ENCODE peak calls at places on chromosomes 7 and 10, in five cellular contexts. X, B, I, L and A are unnamed samples.

GRCh38 chr10:95250856-95251255 is 39.9 kb downstream of the PDLIM1 start:
- DNase-seq in X (no peak), B (no peak), I (no peak), L (no peak), A (no peak)

GRCh38 chr7:12031186-12031585 is 179.9 kb upstream of the TMEM106B start:
- DNase-seq in X (no peak), B (no peak), I (no peak), L (no peak), A (no peak)

GRCh38 chr7:133052826-133053225 is 29.1 kb downstream of the CHCHD3 start:
- DNase-seq in X (no peak), B (no peak), I (no peak), L (no peak), A (no peak)

GRCh38 chr10:1499344-1499957 is 237.9 kb downstream of the ADARB2 start:
- DNase-seq in X (no peak), B (no peak), I (no peak), L (no peak), A (no peak)

GRCh38 chr7:105975770-105976428 is 12.8 kb downstream of the CDHR3 start:
- DNase-seq in X (no peak), B (no peak), I (no peak), L (no peak), A (no peak)

GRCh38 chr7:158782638-158783490 is 46.4 kb downstream of the ESYT2 start:
- DNase-seq in X (no peak), B (peak), I (peak), L (no peak), A (no peak)

GRCh38 chr7:102415685-102416225 is 17.6 kb upstream of the ORAI2 start:
- DNase-seq in X (peak), B (no peak), I (peak), L (no peak), A (no peak)

GRCh38 chr7:128932862-128933821 is 4.6 kb upstream of the IRF5 start:
- DNase-seq in X (peak), B (peak), I (no peak), L (no peak), A (no peak)

GRCh38 chr10:14549496-14549895 is 218.8 kb upstream of the FRMD4A start:
- DNase-seq in X (no peak), B (peak), I (no peak), L (no peak), A (no peak)

GRCh38 chr10:35545878-35546631 is 59.1 kb upstream of the GJD4 start:
- DNase-seq in X (no peak), B (no peak), I (no peak), L (no peak), A (no peak)

GRCh38 chr7:150461520-150461919 is 11.1 kb downstream of the GIMAP8 start:
- DNase-seq in X (no peak), B (no peak), I (no peak), L (no peak), A (no peak)

GRCh38 chr7:92781117-92781720 is 55.2 kb downstream of the CDK6 start:
- DNase-seq in X (no peak), B (no peak), I (no peak), L (no peak), A (no peak)

GRCh38 chr7:86939197-86939814 is 120.1 kb downstream of the ELAPOR2 start:
- DNase-seq in X (peak), B (peak), I (no peak), L (no peak), A (peak)

GRCh38 chr10:88858493-88858892 is 6.8 kb upstream of the ANKRD22 start:
- DNase-seq in X (no peak), B (no peak), I (no peak), L (no peak), A (no peak)

GRCh38 chr10:31136386-31136785 is 104.7 kb upstream of the ZNF438 start:
- DNase-seq in X (no peak), B (no peak), I (no peak), L (no peak), A (no peak)

GRCh38 chr10:97531401-97531985 is 32.8 kb downstream of the UBTD1 start:
- DNase-seq in X (no peak), B (no peak), I (no peak), L (no peak), A (no peak)

GRCh38 chr10:34996843-34997242 is 93.3 kb downstream of the CUL2 start:
- DNase-seq in X (no peak), B (peak), I (peak), L (no peak), A (no peak)

GRCh38 chr7:33357846-33358245 is 228.5 kb downstream of the BBS9 start:
- DNase-seq in X (no peak), B (no peak), I (no peak), L (no peak), A (no peak)

GRCh38 chr10:42816917-42817316 is 34.3 kb downstream of the BMS1 start:
- DNase-seq in X (no peak), B (no peak), I (no peak), L (no peak), A (no peak)

GRCh38 chr7:139727151-139727705 is 50.6 kb downstream of the HIPK2 start:
- DNase-seq in X (no peak), B (no peak), I (no peak), L (no peak), A (no peak)

GRCh38 chr7:148883233-148884048 is 650 bp downstream of the EZH2 start:
- DNase-seq in X (peak), B (peak), I (peak), L (no peak), A (no peak)

GRCh38 chr10:121553455-121553854 is 44.8 kb downstream of the FGFR2 start:
- DNase-seq in X (no peak), B (no peak), I (no peak), L (no peak), A (no peak)

GRCh38 chr7:16753932-16754571 is 497 bp downstream of the TSPAN13 start:
- DNase-seq in X (no peak), B (no peak), I (peak), L (no peak), A (no peak)

GRCh38 chr10:90149563-90149962 is 448.2 kb downstream of the KIF20B start:
- DNase-seq in X (no peak), B (no peak), I (no peak), L (no peak), A (no peak)

GRCh38 chr10:80318742-80319141 is 29.3 kb upstream of the MAT1A start:
- DNase-seq in X (no peak), B (no peak), I (no peak), L (no peak), A (no peak)

GRCh38 chr7:34718867-34719266 is 60.8 kb downstream of the NPSR1 start:
- DNase-seq in X (peak), B (no peak), I (no peak), L (no peak), A (no peak)

GRCh38 chr10:74206727-74207126 is 55.7 kb downstream of the ADK start:
- DNase-seq in X (no peak), B (peak), I (no peak), L (no peak), A (no peak)

GRCh38 chr7:103689262-103689661 is 243.3 kb upstream of the SLC26A5 start:
- DNase-seq in X (no peak), B (no peak), I (no peak), L (no peak), A (no peak)

GRCh38 chr7:69598487-69599148 is 343 bp downstream of the AUTS2 start:
- DNase-seq in X (no peak), B (peak), I (no peak), L (no peak), A (no peak)

GRCh38 chr7:50682079-50682478 is 100.6 kb downstream of the GRB10 start:
- DNase-seq in X (no peak), B (no peak), I (no peak), L (no peak), A (no peak)

GRCh38 chr7:142418316-142418715 is 160.5 kb upstream of the PRSS58 start:
- DNase-seq in X (no peak), B (no peak), I (no peak), L (no peak), A (no peak)

GRCh38 chr10:94409016-94409657 is 6.8 kb downstream of the TBC1D12 start:
- DNase-seq in X (no peak), B (no peak), I (no peak), L (no peak), A (no peak)

GRCh38 chr10:44906476-44906875 is 4.7 kb upstream of the TMEM72 start:
- DNase-seq in X (no peak), B (no peak), I (no peak), L (no peak), A (no peak)

GRCh38 chr10:31780717-31781116 is 147.9 kb downstream of the ARHGAP12 start:
- DNase-seq in X (no peak), B (no peak), I (no peak), L (no peak), A (no peak)

GRCh38 chr7:96161897-96162296 is 160.0 kb downstream of the SLC25A13 start:
- DNase-seq in X (no peak), B (no peak), I (no peak), L (no peak), A (no peak)

GRCh38 chr10:49285232-49285631 is 13.7 kb upstream of the C10orf71 start:
- DNase-seq in X (no peak), B (peak), I (no peak), L (no peak), A (no peak)

GRCh38 chr10:132397671-132398565 is 918 bp downstream of the PWWP2B start:
- DNase-seq in X (peak), B (no peak), I (peak), L (no peak), A (no peak)
- H3K4me3 ChIP-seq in X (peak), B (peak), I (peak), L (peak), A (peak)

GRCh38 chr10:11396311-11396960 is 215.0 kb downstream of the USP6NL start:
- DNase-seq in X (no peak), B (no peak), I (no peak), L (no peak), A (no peak)
- H3K4me3 ChIP-seq in X (no peak), B (no peak), I (no peak), L (no peak), A (no peak)

GRCh38 chr7:77691892-77692491 is 4.3 kb upstream of the RSBN1L start:
- DNase-seq in X (no peak), B (no peak), I (no peak), L (no peak), A (no peak)
- H3K4me3 ChIP-seq in X (no peak), B (no peak), I (no peak), L (no peak), A (no peak)

GRCh38 chr10:91885362-91886079 is 23.8 kb downstream of the FGFBP3 start:
- DNase-seq in X (no peak), B (no peak), I (no peak), L (no peak), A (no peak)

GRCh38 chr10:91891285-91892001 is 17.8 kb downstream of the FGFBP3 start:
- DNase-seq in X (no peak), B (no peak), I (no peak), L (no peak), A (peak)

GRCh38 chr10:91883549-91884542 is 25.4 kb downstream of the FGFBP3 start:
- DNase-seq in X (no peak), B (no peak), I (no peak), L (no peak), A (peak)

GRCh38 chr10:91887075-91887899 is 22.0 kb downstream of the FGFBP3 start:
- DNase-seq in X (peak), B (no peak), I (no peak), L (peak), A (no peak)

GRCh38 chr10:91887900-91888225 is 21.4 kb downstream of the FGFBP3 start:
- DNase-seq in X (no peak), B (no peak), I (no peak), L (no peak), A (no peak)
- H3K4me3 ChIP-seq in X (peak), B (peak), I (peak), L (no peak), A (peak)

GRCh38 chr10:113127285-113128283 is 177.5 kb downstream of the TCF7L2 start:
- DNase-seq in X (no peak), B (no peak), I (no peak), L (no peak), A (no peak)
- H3K4me3 ChIP-seq in X (no peak), B (no peak), I (no peak), L (no peak), A (peak)